ENCODE peak calls at places on chromosomes 3 and 15, in four cellular contexts. U is keratinocyte, X is PC-3, O is mesenchymal stem cell. M is an unnamed sample.

GRCh38 chr3:159866201-159866746 is 122.4 kb upstream of the IL12A start:
- DNase-seq in X (no peak), U (no peak), O (no peak), M (no peak)

GRCh38 chr3:195385526-195385925 is 57.3 kb downstream of the ACAP2 start:
- DNase-seq in U (no peak), X (peak), O (peak), M (peak)

GRCh38 chr15:57570340-57570739 is 21.4 kb upstream of the MYZAP start:
- DNase-seq in O (no peak), U (no peak), X (no peak), M (no peak)

GRCh38 chr15:36254446-36254845 is 325.0 kb upstream of the CDIN1 start:
- DNase-seq in X (no peak), U (no peak), O (no peak), M (no peak)

GRCh38 chr3:149435936-149436885 is 38.3 kb upstream of the TM4SF4 start:
- DNase-seq in O (peak), X (no peak), U (no peak), M (no peak)

GRCh38 chr3:126300001-126300760 is 57.0 kb downstream of the KLF15 start:
- DNase-seq in X (no peak), U (no peak), O (no peak), M (no peak)

GRCh38 chr15:58081891-58082290 is 16.4 kb upstream of the ALDH1A2 start:
- DNase-seq in O (no peak), X (no peak), U (no peak), M (no peak)

GRCh38 chr3:193828477-193828876 is 235.5 kb downstream of the OPA1 start:
- DNase-seq in X (peak), O (no peak), U (peak), M (peak)

GRCh38 chr3:146156801-146157310 is 4.1 kb downstream of the PLOD2 start:
- DNase-seq in U (no peak), O (no peak), X (peak), M (no peak)

GRCh38 chr15:46768287-46768686 is 949.0 kb upstream of the SEMA6D start:
- DNase-seq in O (no peak), X (no peak), U (no peak), M (no peak)

GRCh38 chr3:48623851-48624547 is 2.4 kb upstream of the TMEM89 start:
- DNase-seq in U (no peak), O (no peak), X (no peak), M (no peak)

GRCh38 chr3:31295150-31295765 is 237.5 kb upstream of the STT3B start:
- DNase-seq in X (no peak), U (no peak), O (no peak), M (no peak)

GRCh38 chr15:80494311-80494710 is 90.1 kb downstream of the ARNT2 start:
- DNase-seq in X (peak), U (peak), O (peak), M (no peak)

GRCh38 chr3:132554437-132554836 is 42.6 kb upstream of the ACKR4 start:
- DNase-seq in X (peak), O (no peak), U (no peak), M (no peak)

GRCh38 chr15:101469520-101470288 is 19.8 kb downstream of the PCSK6 start:
- DNase-seq in U (no peak), O (no peak), X (no peak), M (no peak)

GRCh38 chr3:78724886-78725285 is 1042.9 kb downstream of the ROBO1 start:
- DNase-seq in X (no peak), U (no peak), O (peak), M (no peak)

GRCh38 chr15:42784705-42785104 is 47.8 kb upstream of the CDAN1 start:
- DNase-seq in U (no peak), O (no peak), X (no peak), M (no peak)

GRCh38 chr15:42079401-42079908 is 14.9 kb downstream of the PLA2G4D start:
- DNase-seq in U (no peak), X (no peak), O (no peak), M (no peak)

GRCh38 chr15:68700395-68701123 is 120.1 kb downstream of the ANP32A start:
- DNase-seq in O (peak), U (no peak), X (no peak), M (no peak)

GRCh38 chr15:98442379-98442833 is 205.9 kb upstream of the IGF1R start:
- DNase-seq in O (peak), X (peak), U (peak), M (peak)

GRCh38 chr3:101725192-101725889 is 927 bp downstream of the CEP97 start:
- DNase-seq in O (peak), U (no peak), X (peak), M (peak)

GRCh38 chr3:63343674-63344073 is 65.6 kb downstream of the SYNPR start:
- DNase-seq in X (peak), O (peak), U (peak), M (peak)

GRCh38 chr3:169104972-169105371 is 558.5 kb downstream of the MECOM start:
- DNase-seq in O (peak), U (no peak), X (peak), M (no peak)

GRCh38 chr3:42301446-42302175 is 35.6 kb upstream of the CCK start:
- DNase-seq in U (no peak), O (no peak), X (no peak), M (no peak)

GRCh38 chr3:188533612-188534357 is 379.8 kb downstream of the LPP start:
- DNase-seq in X (peak), U (no peak), O (peak), M (no peak)

GRCh38 chr15:61613729-61614128 is 384.6 kb upstream of the RORA start:
- DNase-seq in O (no peak), U (no peak), X (no peak), M (no peak)

GRCh38 chr15:65828566-65828965 is 36.5 kb upstream of the DENND4A start:
- DNase-seq in O (no peak), U (no peak), X (no peak), M (no peak)

GRCh38 chr3:40451551-40451950 is 5.6 kb upstream of the RPL14 start:
- DNase-seq in O (no peak), X (peak), U (no peak), M (peak)

GRCh38 chr3:137013955-137014688 is 56.3 kb downstream of the IL20RB start:
- DNase-seq in O (peak), U (peak), X (peak), M (peak)

DNA sequence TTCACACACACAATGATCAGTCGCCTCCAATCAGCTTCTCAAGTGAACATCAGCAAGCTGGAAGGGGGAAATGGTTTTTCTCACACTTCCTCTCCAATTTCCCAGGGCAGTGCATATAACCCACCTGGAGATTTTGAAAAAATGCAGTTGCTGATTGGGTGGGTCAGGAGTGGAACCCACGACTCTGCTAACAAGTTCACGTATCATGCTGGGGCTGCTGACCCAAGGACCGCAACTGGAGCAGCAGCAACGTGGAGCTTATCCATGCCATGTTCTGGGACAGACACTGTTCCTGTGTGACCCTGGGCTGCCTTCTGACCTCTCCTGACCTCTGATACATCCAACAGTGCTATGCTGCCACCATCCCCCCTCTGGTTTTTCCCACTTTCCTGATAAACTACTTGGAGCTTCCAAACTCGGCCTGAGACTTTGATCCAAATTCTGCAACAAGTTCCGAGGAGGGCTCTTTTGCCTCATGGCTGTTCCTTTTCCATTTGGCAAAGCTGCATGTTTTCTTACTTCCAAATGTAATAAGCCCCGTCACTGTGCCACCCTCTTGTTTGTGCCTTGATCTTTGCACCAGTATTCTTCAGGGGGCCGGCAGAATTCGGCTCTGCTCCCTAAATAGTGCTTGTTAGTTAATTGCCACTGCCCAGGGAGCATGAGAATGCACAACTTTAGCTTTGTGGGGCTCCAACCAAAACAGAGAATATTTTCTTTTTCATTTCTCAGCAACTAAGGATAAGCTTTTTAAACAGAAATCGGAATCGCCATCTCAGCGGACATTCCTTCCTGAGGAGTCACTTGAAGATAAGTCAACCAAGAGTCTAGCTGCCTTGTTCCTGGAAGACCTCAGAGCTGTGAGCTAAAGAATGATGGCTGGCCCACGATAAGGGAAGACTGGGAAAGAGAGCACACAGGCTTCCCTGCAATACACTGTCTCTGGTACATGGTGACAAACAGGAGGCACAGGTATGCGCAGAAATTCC is 106.3 kb downstream of the LRIG1 start:
- DNase-seq in X (no peak), U (no peak), O (peak), M (no peak)
- H2AFZ ChIP-seq in X (no peak), U (no peak), O (no peak), M (no peak)

GRCh38 chr3:29183346-29184087 is 97.4 kb upstream of the RBMS3 start:
- DNase-seq in O (peak), X (no peak), U (no peak), M (no peak)
- H3K27ac ChIP-seq in O (no peak), X (no peak), U (no peak), M (no peak)

GRCh38 chr3:13526626-13526949 is 22.3 kb upstream of the FBLN2 start:
- DNase-seq in X (no peak), O (no peak), U (no peak), M (no peak)
- H2AFZ ChIP-seq in X (no peak), O (no peak), U (no peak), M (no peak)

DNA sequence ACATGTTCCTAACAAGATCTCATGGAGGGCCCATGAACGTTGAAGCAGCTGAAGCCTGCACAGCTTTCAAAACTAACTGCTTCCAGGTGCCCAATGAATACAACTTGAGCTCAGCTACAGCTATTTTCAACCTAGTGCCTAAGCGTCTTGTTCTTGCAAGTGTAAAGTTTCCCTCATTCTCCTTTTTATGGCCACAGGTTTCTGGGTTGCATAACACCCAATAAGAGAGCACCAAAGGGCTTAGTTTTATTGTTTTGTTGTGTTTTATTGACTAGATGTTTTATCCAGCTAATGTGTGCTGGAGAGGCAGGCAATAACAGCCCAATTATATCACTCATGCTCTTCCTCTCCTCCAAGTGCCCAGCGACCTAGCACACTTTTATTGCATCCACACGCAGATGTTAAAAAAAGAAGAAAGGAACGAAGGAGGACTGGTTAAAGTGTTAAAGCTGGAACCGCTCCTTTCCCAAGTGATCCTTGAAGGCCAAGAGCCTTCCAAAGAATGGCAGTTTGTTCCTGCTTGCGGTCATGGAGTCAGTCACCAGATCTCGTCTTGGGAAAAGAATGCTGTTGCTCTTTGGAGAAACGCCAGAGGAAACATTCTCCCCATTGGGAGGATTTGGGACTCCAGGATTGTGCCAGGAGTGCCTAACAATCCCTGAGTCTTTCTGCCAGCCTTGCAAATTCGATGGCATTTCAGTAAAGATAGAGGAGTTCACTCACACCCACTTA is 156.9 kb downstream of the MEX3B start:
- DNase-seq in O (peak), U (no peak), X (no peak), M (no peak)
- H3K27ac ChIP-seq in O (no peak), U (no peak), X (no peak), M (no peak)

GRCh38 chr3:10116138-10116460 is 624 bp downstream of the BRK1 start:
- DNase-seq in X (peak), U (no peak), O (peak), M (no peak)
- H2AFZ ChIP-seq in X (peak), U (peak), O (peak), M (peak)

GRCh38 chr15:37576952-37577351 is 357.5 kb upstream of the TMCO5A start:
- DNase-seq in X (no peak), O (no peak), U (no peak), M (no peak)
- H3K27ac ChIP-seq in X (no peak), O (no peak), U (no peak), M (no peak)